ENCODE peak calls at places on chromosomes 1 and 21, in four cellular contexts. One of them, this sample, is unnamed.

GRCh38 chr1:240607006-240607405 is 4.9 kb downstream of the GREM2 start:
- DNase-seq in cardiac fibroblast: no peak
- DNase-seq in stimulated activated CD4-positive, alpha-beta T cell treated with anti-CD3 and anti-CD28 coated beads, Interleukin-2, amount 100 ng/mL, for 48 hours: no peak
- DNase-seq in left ventricle myocardium superior: no peak
- DNase-seq in this sample: no peak

GRCh38 chr1:59025898-59026426 is 242.1 kb upstream of the JUN start:
- DNase-seq in left ventricle myocardium superior: no peak
- DNase-seq in cardiac fibroblast: no peak
- DNase-seq in stimulated activated CD4-positive, alpha-beta T cell treated with anti-CD3 and anti-CD28 coated beads, Interleukin-2, amount 100 ng/mL, for 48 hours: no peak
- DNase-seq in this sample: no peak

GRCh38 chr1:81703736-81704463 is 96.8 kb upstream of the ADGRL2 start:
- DNase-seq in left ventricle myocardium superior: no peak
- DNase-seq in cardiac fibroblast: peak; percentile 91
- DNase-seq in stimulated activated CD4-positive, alpha-beta T cell treated with anti-CD3 and anti-CD28 coated beads, Interleukin-2, amount 100 ng/mL, for 48 hours: no peak
- DNase-seq in this sample: no peak

GRCh38 chr21:29372063-29372802 is 73.5 kb downstream of the BACH1 start:
- DNase-seq in cardiac fibroblast: peak; percentile 91
- DNase-seq in left ventricle myocardium superior: no peak
- DNase-seq in stimulated activated CD4-positive, alpha-beta T cell treated with anti-CD3 and anti-CD28 coated beads, Interleukin-2, amount 100 ng/mL, for 48 hours: peak; percentile 51
- DNase-seq in this sample: peak; percentile 37

GRCh38 chr1:174023438-174023837 is 1.3 kb upstream of the RC3H1 start:
- DNase-seq in stimulated activated CD4-positive, alpha-beta T cell treated with anti-CD3 and anti-CD28 coated beads, Interleukin-2, amount 100 ng/mL, for 48 hours: no peak
- DNase-seq in left ventricle myocardium superior: no peak
- DNase-seq in cardiac fibroblast: peak; percentile 27
- DNase-seq in this sample: no peak

GRCh38 chr1:150165622-150166612 is 16.2 kb downstream of the PLEKHO1 start:
- DNase-seq in left ventricle myocardium superior: peak; percentile 57
- DNase-seq in stimulated activated CD4-positive, alpha-beta T cell treated with anti-CD3 and anti-CD28 coated beads, Interleukin-2, amount 100 ng/mL, for 48 hours: peak; percentile 39
- DNase-seq in cardiac fibroblast: peak; percentile 75
- DNase-seq in this sample: peak; percentile 36

GRCh38 chr1:29760165-29760564 is 523.8 kb downstream of the PTPRU start:
- DNase-seq in left ventricle myocardium superior: no peak
- DNase-seq in cardiac fibroblast: no peak
- DNase-seq in stimulated activated CD4-positive, alpha-beta T cell treated with anti-CD3 and anti-CD28 coated beads, Interleukin-2, amount 100 ng/mL, for 48 hours: no peak
- DNase-seq in this sample: no peak

GRCh38 chr1:33972676-33973395 is 109.0 kb downstream of the HMGB4 start:
- DNase-seq in stimulated activated CD4-positive, alpha-beta T cell treated with anti-CD3 and anti-CD28 coated beads, Interleukin-2, amount 100 ng/mL, for 48 hours: no peak
- DNase-seq in left ventricle myocardium superior: peak; percentile 87
- DNase-seq in cardiac fibroblast: no peak
- DNase-seq in this sample: no peak

GRCh38 chr1:228166170-228166936 is 749 bp downstream of the IBA57 start:
- DNase-seq in left ventricle myocardium superior: peak; percentile 74
- DNase-seq in stimulated activated CD4-positive, alpha-beta T cell treated with anti-CD3 and anti-CD28 coated beads, Interleukin-2, amount 100 ng/mL, for 48 hours: peak; percentile 35
- DNase-seq in cardiac fibroblast: peak; percentile 68
- DNase-seq in this sample: peak; percentile 59

GRCh38 chr1:191504999-191505398 is 653.3 kb upstream of the RGS18 start:
- DNase-seq in cardiac fibroblast: no peak
- DNase-seq in left ventricle myocardium superior: no peak
- DNase-seq in stimulated activated CD4-positive, alpha-beta T cell treated with anti-CD3 and anti-CD28 coated beads, Interleukin-2, amount 100 ng/mL, for 48 hours: no peak
- DNase-seq in this sample: no peak

GRCh38 chr1:219312967-219313366 is 139.3 kb downstream of the LYPLAL1 start:
- DNase-seq in stimulated activated CD4-positive, alpha-beta T cell treated with anti-CD3 and anti-CD28 coated beads, Interleukin-2, amount 100 ng/mL, for 48 hours: no peak
- DNase-seq in left ventricle myocardium superior: no peak
- DNase-seq in cardiac fibroblast: peak; percentile 92
- DNase-seq in this sample: no peak

GRCh38 chr1:12019858-12020509 is 686 bp downstream of the MIIP start:
- DNase-seq in left ventricle myocardium superior: no peak
- DNase-seq in cardiac fibroblast: peak; percentile 29
- DNase-seq in stimulated activated CD4-positive, alpha-beta T cell treated with anti-CD3 and anti-CD28 coated beads, Interleukin-2, amount 100 ng/mL, for 48 hours: no peak
- DNase-seq in this sample: no peak

GRCh38 chr1:183238071-183238470 is 52.0 kb downstream of the LAMC2 start:
- DNase-seq in stimulated activated CD4-positive, alpha-beta T cell treated with anti-CD3 and anti-CD28 coated beads, Interleukin-2, amount 100 ng/mL, for 48 hours: no peak
- DNase-seq in left ventricle myocardium superior: no peak
- DNase-seq in cardiac fibroblast: peak; percentile 74
- DNase-seq in this sample: no peak

GRCh38 chr1:33131191-33131590 is 50.2 kb downstream of the AZIN2 start:
- DNase-seq in cardiac fibroblast: no peak
- DNase-seq in stimulated activated CD4-positive, alpha-beta T cell treated with anti-CD3 and anti-CD28 coated beads, Interleukin-2, amount 100 ng/mL, for 48 hours: no peak
- DNase-seq in left ventricle myocardium superior: no peak
- DNase-seq in this sample: no peak

GRCh38 chr21:35051287-35051818 is 2.3 kb upstream of the RUNX1 start:
- DNase-seq in cardiac fibroblast: peak; percentile 91
- DNase-seq in left ventricle myocardium superior: peak; percentile 88
- DNase-seq in stimulated activated CD4-positive, alpha-beta T cell treated with anti-CD3 and anti-CD28 coated beads, Interleukin-2, amount 100 ng/mL, for 48 hours: peak; percentile 76
- DNase-seq in this sample: peak; percentile 75

GRCh38 chr1:154777151-154777550 is 92.9 kb downstream of the KCNN3 start:
- DNase-seq in left ventricle myocardium superior: no peak
- DNase-seq in stimulated activated CD4-positive, alpha-beta T cell treated with anti-CD3 and anti-CD28 coated beads, Interleukin-2, amount 100 ng/mL, for 48 hours: no peak
- DNase-seq in cardiac fibroblast: no peak
- DNase-seq in this sample: no peak

GRCh38 chr1:33161061-33161681 is 20.7 kb downstream of the TRIM62 start:
- DNase-seq in stimulated activated CD4-positive, alpha-beta T cell treated with anti-CD3 and anti-CD28 coated beads, Interleukin-2, amount 100 ng/mL, for 48 hours: no peak
- DNase-seq in cardiac fibroblast: no peak
- DNase-seq in left ventricle myocardium superior: peak; percentile 84
- DNase-seq in this sample: no peak

GRCh38 chr1:8555582-8555981 is 237.7 kb downstream of the SLC45A1 start:
- DNase-seq in left ventricle myocardium superior: no peak
- DNase-seq in cardiac fibroblast: no peak
- DNase-seq in stimulated activated CD4-positive, alpha-beta T cell treated with anti-CD3 and anti-CD28 coated beads, Interleukin-2, amount 100 ng/mL, for 48 hours: no peak
- DNase-seq in this sample: no peak

GRCh38 chr1:177185209-177185608 is 14.5 kb downstream of the BRINP2 start:
- DNase-seq in left ventricle myocardium superior: no peak
- DNase-seq in stimulated activated CD4-positive, alpha-beta T cell treated with anti-CD3 and anti-CD28 coated beads, Interleukin-2, amount 100 ng/mL, for 48 hours: no peak
- DNase-seq in cardiac fibroblast: peak; percentile 41
- DNase-seq in this sample: no peak

GRCh38 chr1:212315907-212316306 is 30.7 kb downstream of the PPP2R5A start:
- DNase-seq in left ventricle myocardium superior: no peak
- DNase-seq in stimulated activated CD4-positive, alpha-beta T cell treated with anti-CD3 and anti-CD28 coated beads, Interleukin-2, amount 100 ng/mL, for 48 hours: no peak
- DNase-seq in cardiac fibroblast: peak; percentile 56
- DNase-seq in this sample: no peak

GRCh38 chr1:55288245-55288644 is 73.1 kb upstream of the USP24 start:
- DNase-seq in cardiac fibroblast: peak; percentile 92
- DNase-seq in stimulated activated CD4-positive, alpha-beta T cell treated with anti-CD3 and anti-CD28 coated beads, Interleukin-2, amount 100 ng/mL, for 48 hours: no peak
- DNase-seq in left ventricle myocardium superior: no peak
- DNase-seq in this sample: no peak

GRCh38 chr1:184567648-184568047 is 180.8 kb downstream of the C1orf21 start:
- DNase-seq in cardiac fibroblast: peak; percentile 23
- DNase-seq in left ventricle myocardium superior: no peak
- DNase-seq in stimulated activated CD4-positive, alpha-beta T cell treated with anti-CD3 and anti-CD28 coated beads, Interleukin-2, amount 100 ng/mL, for 48 hours: no peak
- DNase-seq in this sample: no peak

GRCh38 chr21:46486481-46487000 is 27.9 kb downstream of the DIP2A start:
- DNase-seq in stimulated activated CD4-positive, alpha-beta T cell treated with anti-CD3 and anti-CD28 coated beads, Interleukin-2, amount 100 ng/mL, for 48 hours: no peak
- DNase-seq in left ventricle myocardium superior: no peak
- DNase-seq in cardiac fibroblast: no peak
- DNase-seq in this sample: no peak

This sample was measured in T follicular helper cell.